ENCODE peak calls at places on chromosomes 7 and 10, in four cellular contexts. E, M, J and X are unnamed samples.
A peak's percentile ranks its signal among the peaks of the same experiment; 100 is the strongest.

GRCh38 chr10:133161486-133162051 is 1.6 kb downstream of the KNDC1 start:
- DNase-seq in J (no peak), M (no peak), E (no peak), X (no peak)

GRCh38 chr10:27742926-27743735 is 2.5 kb downstream of the MKX start:
- DNase-seq in E (no peak), J (no peak), M (no peak), X (peak; percentile 19)

GRCh38 chr10:52644678-52645434 is 127.7 kb downstream of the MBL2 start:
- DNase-seq in J (no peak), M (peak; percentile 26), E (peak; percentile 3), X (no peak)

GRCh38 chr10:62047240-62047897 is 145.9 kb downstream of the ARID5B start:
- DNase-seq in E (no peak), J (no peak), M (no peak), X (no peak)

GRCh38 chr7:117631652-117632051 is 151.8 kb downstream of the CFTR start:
- DNase-seq in M (no peak), E (no peak), J (no peak), X (no peak)

GRCh38 chr7:45698527-45699309 is 124.5 kb downstream of the ADCY1 start:
- DNase-seq in J (no peak), E (no peak), M (no peak), X (no peak)

GRCh38 chr7:8436965-8437364 is 3.6 kb downstream of the NXPH1 start:
- DNase-seq in J (peak; percentile 4), M (peak; percentile 75), E (no peak), X (peak; percentile 56)

GRCh38 chr10:60905580-60905979 is 38.4 kb downstream of the RHOBTB1 start:
- DNase-seq in J (no peak), M (no peak), E (no peak), X (no peak)

GRCh38 chr10:31083765-31084184 is 52.1 kb upstream of the ZNF438 start:
- DNase-seq in J (peak; percentile 26), E (peak; percentile 42), M (peak; percentile 47), X (no peak)

GRCh38 chr10:70162892-70163201 is 7.5 kb downstream of the SAR1A start:
- DNase-seq in J (peak; percentile 43), E (no peak), M (no peak), X (no peak)
- TF ChIP-seq SPI1 in J (peak; percentile 39), E (peak; percentile 10), M (no peak), X (no peak)

GRCh38 chr10:112832361-112832878 is 117.6 kb upstream of the TCF7L2 start:
- DNase-seq in E (no peak), M (no peak), J (no peak), X (no peak)
- TF ChIP-seq SPI1 in E (no peak), M (no peak), J (no peak), X (no peak)

GRCh38 chr10:71217266-71218045 is 5.1 kb downstream of the UNC5B start:
- DNase-seq in J (no peak), M (no peak), E (no peak), X (no peak)

GRCh38 chr10:71218046-71218832 is 5.9 kb downstream of the UNC5B start:
- DNase-seq in J (no peak), M (no peak), E (no peak), X (no peak)

GRCh38 chr10:71216363-71216695 is 4.0 kb downstream of the UNC5B start:
- DNase-seq in E (no peak), M (no peak), J (no peak), X (no peak)

GRCh38 chr10:71218833-71219120 is 6.4 kb downstream of the UNC5B start:
- DNase-seq in M (no peak), J (no peak), E (no peak), X (no peak)

DNA sequence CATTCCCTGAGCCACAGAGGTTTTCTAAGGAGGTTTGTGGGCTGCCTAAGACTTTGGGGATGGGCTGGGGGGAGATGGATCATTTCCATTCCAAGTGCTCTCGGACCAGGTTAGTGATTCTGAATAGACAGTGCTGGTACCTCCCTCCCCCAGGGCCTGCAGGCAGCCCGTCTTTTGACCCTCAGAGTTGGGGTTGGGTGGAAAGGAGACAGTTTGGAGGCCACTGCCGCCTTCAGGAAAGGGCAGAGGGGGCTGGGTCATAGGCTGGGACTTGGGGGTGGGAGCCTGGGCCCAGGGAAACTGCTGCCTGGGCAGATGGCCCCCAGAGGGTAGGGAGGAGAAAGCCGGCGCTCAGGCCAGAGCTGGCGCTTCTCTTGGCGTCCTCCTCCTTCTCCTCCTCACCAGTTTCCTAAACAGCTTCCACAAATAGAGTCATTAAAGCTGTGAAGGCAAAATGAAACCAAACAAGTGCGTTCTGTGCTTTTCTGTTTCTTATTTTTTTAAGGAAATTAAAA is 4.4 kb downstream of the UNC5B start:
- DNase-seq in E (no peak), J (no peak), M (no peak), X (no peak)
- TF ChIP-seq SPI1 in E (no peak), J (no peak), M (no peak), X (no peak)

DNA sequence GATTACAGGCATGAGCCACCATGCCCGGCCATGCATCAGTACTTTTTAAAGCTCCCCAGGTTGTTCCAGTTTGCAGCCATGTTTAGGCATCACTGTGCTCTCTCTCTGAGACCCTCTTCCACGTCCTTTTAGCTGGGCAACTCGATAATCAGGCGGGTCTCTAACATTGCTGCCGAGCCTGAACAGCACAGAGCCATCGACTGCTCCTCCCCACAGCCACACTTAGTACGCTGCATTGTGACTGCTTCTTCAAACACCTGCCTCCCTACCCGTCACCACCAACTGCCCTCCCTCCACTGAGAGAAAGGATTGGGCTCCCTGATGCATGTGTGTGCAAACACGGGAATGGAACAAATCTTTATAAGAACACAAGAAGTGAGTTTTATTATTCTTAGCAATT is 11.4 kb upstream of the TACR2 start:
- DNase-seq in E (no peak), J (no peak), M (no peak), X (no peak)
- TF ChIP-seq SPI1 in E (no peak), J (no peak), M (no peak), X (no peak)

GRCh38 chr10:49634053-49634660 is 20.3 kb downstream of the CHAT start:
- DNase-seq in M (no peak), E (no peak), J (no peak), X (no peak)
- TF ChIP-seq SPI1 in M (no peak), E (no peak), J (no peak), X (no peak)

DNA sequence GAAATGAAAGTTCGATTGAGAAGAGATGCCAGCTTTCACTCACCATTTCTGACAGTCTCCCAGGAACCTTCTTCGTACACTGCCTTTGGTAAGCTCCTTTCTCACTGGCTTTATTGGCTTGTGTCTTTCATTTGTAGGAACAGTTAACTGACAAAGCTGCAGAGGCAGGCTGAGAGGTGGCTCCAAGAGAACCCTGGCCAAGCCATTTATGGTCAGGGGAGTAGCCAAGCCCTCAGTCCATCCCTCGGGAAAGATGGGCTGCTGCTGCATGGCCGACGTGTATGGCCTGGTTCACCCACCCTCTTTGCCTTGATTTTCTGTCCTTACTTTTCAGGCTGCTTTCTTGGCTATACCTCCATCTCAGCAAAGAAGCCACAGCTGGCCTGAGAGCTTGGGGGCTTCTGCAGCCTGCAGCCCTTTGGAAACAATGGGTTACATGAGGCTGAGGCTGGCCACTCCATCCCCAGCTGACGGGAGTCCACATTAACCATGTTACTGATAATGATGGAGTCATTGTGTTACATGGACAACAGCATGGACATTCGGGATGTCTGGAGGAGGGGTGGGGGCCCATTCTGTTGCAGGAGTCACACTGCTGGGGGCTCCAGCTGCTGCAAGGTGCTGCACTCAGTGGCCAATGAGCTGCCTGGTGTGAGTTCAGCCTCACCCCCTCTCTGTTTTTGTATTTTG is at the start of gene OPALIN:
- DNase-seq in M (no peak), J (no peak), E (no peak), X (no peak)
- TF ChIP-seq SPI1 in M (no peak), J (no peak), E (no peak), X (no peak)

GRCh38 chr10:124605856-124606812 is 138.0 kb downstream of the FAM53B start:
- DNase-seq in M (no peak), J (no peak), E (no peak), X (no peak)
- TF ChIP-seq SPI1 in M (no peak), J (no peak), E (no peak), X (no peak)